ENCODE peak calls at places on chromosome 3, in four cellular contexts. V is stomach, U is neural progenitor cell, H is heart left ventricle. F is an unnamed sample.

GRCh38 chr3:71602256-71602655 is 18.7 kb upstream of the FOXP1 start:
- DNase-seq in V (no peak), U (no peak), H (no peak), F (no peak)

GRCh38 chr3:2837893-2838292 is 272.3 kb downstream of the IL5RA start:
- DNase-seq in V (no peak), U (no peak), H (no peak), F (no peak)

GRCh38 chr3:63304421-63304820 is 26.3 kb downstream of the SYNPR start:
- DNase-seq in H (no peak), V (no peak), U (no peak), F (no peak)

GRCh38 chr3:71152892-71153265 is 430.6 kb downstream of the FOXP1 start:
- DNase-seq in U (no peak), V (peak; percentile 67), H (no peak), F (no peak)

GRCh38 chr3:85337895-85338294 is 379.1 kb downstream of the CADM2 start:
- DNase-seq in H (no peak), V (no peak), U (no peak), F (no peak)

GRCh38 chr3:178350763-178351162 is 185.5 kb upstream of the KCNMB2 start:
- DNase-seq in H (no peak), V (no peak), U (no peak), F (no peak)

GRCh38 chr3:14158370-14158769 is 20.0 kb downstream of the XPC start:
- DNase-seq in H (no peak), V (no peak), U (no peak), F (no peak)

GRCh38 chr3:127772273-127772672 is 50.0 kb downstream of the MGLL start:
- DNase-seq in V (no peak), H (no peak), U (no peak), F (no peak)

GRCh38 chr3:53102601-53103147 is 27.6 kb downstream of the RFT1 start:
- DNase-seq in V (no peak), U (peak; percentile 55), H (no peak), F (no peak)

GRCh38 chr3:24365168-24365567 is 129.5 kb downstream of the THRB start:
- DNase-seq in V (peak; percentile 72), H (peak; percentile 35), U (no peak), F (no peak)

GRCh38 chr3:175149675-175150074 is 290.5 kb downstream of the NAALADL2 start:
- DNase-seq in H (no peak), U (no peak), V (peak; percentile 32), F (no peak)

GRCh38 chr3:141316851-141317250 is 51.5 kb upstream of the ZBTB38 start:
- DNase-seq in H (no peak), V (no peak), U (no peak), F (no peak)

GRCh38 chr3:160837394-160837975 is 81.5 kb downstream of the PPM1L start:
- DNase-seq in V (no peak), H (no peak), U (no peak), F (no peak)

GRCh38 chr3:194042947-194043346 is 93.0 kb upstream of the HES1 start:
- DNase-seq in U (no peak), H (no peak), V (no peak), F (no peak)

GRCh38 chr3:9779721-9780450 is 10.1 kb upstream of the CAMK1 start:
- DNase-seq in V (no peak), U (no peak), H (no peak), F (no peak)

GRCh38 chr3:190384241-190384863 is 3.6 kb upstream of the CLDN16 start:
- DNase-seq in U (peak; percentile 28), H (peak; percentile 13), V (peak; percentile 49), F (no peak)

GRCh38 chr3:101928890-101929289 is 79.6 kb downstream of the NFKBIZ start:
- DNase-seq in H (no peak), U (no peak), V (no peak), F (no peak)

GRCh38 chr3:150170843-150171513 is 200.3 kb upstream of the PFN2 start:
- DNase-seq in U (no peak), V (no peak), H (no peak), F (peak; percentile 69)

GRCh38 chr3:193946945-193947344 is 189.0 kb upstream of the HES1 start:
- DNase-seq in H (no peak), U (no peak), V (no peak), F (no peak)

GRCh38 chr3:49422379-49423248 is at the start of gene AMT:
- DNase-seq in H (peak; percentile 61), V (peak; percentile 57), U (peak; percentile 94), F (no peak)

GRCh38 chr3:40337136-40338108 is 27.9 kb downstream of the EIF1B start:
- DNase-seq in V (no peak), H (no peak), U (no peak), F (no peak)

GRCh38 chr3:62128028-62128427 is 245.3 kb downstream of the FEZF2 start:
- DNase-seq in U (no peak), V (no peak), H (no peak), F (no peak)

GRCh38 chr3:48594431-48595049 is 589 bp downstream of the COL7A1 start:
- DNase-seq in V (no peak), U (peak; percentile 18), H (no peak), F (no peak)

GRCh38 chr3:61682671-61683408 is 121.5 kb downstream of the PTPRG start:
- DNase-seq in H (no peak), U (peak; percentile 36), V (no peak), F (no peak)

GRCh38 chr3:146155022-146155421 is 6.0 kb downstream of the PLOD2 start:
- DNase-seq in H (no peak), U (no peak), V (no peak), F (no peak)

GRCh38 chr3:159854500-159855124 is 134.0 kb upstream of the IL12A start:
- DNase-seq in H (no peak), V (no peak), U (no peak), F (no peak)

GRCh38 chr3:12719984-12720656 is 38.9 kb downstream of the TMEM40 start:
- DNase-seq in H (peak; percentile 82), U (peak; percentile 93), V (peak; percentile 76), F (peak; percentile 36)

GRCh38 chr3:151544164-151544548 is 83.3 kb upstream of the IGSF10 start:
- DNase-seq in U (no peak), H (no peak), V (no peak), F (no peak)

GRCh38 chr3:57120040-57120802 is 44.9 kb downstream of the IL17RD start:
- DNase-seq in V (no peak), U (no peak), H (no peak), F (no peak)

GRCh38 chr3:46923559-46924350 is 46.2 kb downstream of the PTH1R start:
- DNase-seq in U (peak; percentile 69), V (peak; percentile 57), H (no peak), F (no peak)

GRCh38 chr3:71395927-71396695 is 187.4 kb downstream of the FOXP1 start:
- DNase-seq in H (no peak), U (no peak), V (no peak), F (no peak)

GRCh38 chr3:17179381-17180205 is 294.8 kb downstream of the PLCL2 start:
- DNase-seq in U (no peak), V (no peak), H (peak; percentile 30), F (no peak)

GRCh38 chr3:160180581-160181216 is 44.5 kb upstream of the C3orf80 start:
- DNase-seq in H (no peak), V (no peak), U (peak; percentile 14), F (no peak)

GRCh38 chr3:64988188-64988587 is 300.4 kb upstream of the ADAMTS9 start:
- DNase-seq in V (no peak), U (no peak), H (no peak), F (no peak)

GRCh38 chr3:60573494-60573893 is 677.8 kb downstream of the FHIT start:
- DNase-seq in H (no peak), V (no peak), U (peak; percentile 24), F (no peak)

GRCh38 chr3:118809696-118810498 is 224.7 kb downstream of the IGSF11 start:
- DNase-seq in U (no peak), H (no peak), V (no peak), F (no peak)

GRCh38 chr3:191440532-191440931 is 20.4 kb upstream of the PYDC2 start:
- DNase-seq in H (no peak), U (no peak), V (no peak), F (no peak)

GRCh38 chr3:191441687-191442086 is 19.3 kb upstream of the PYDC2 start:
- DNase-seq in U (no peak), H (no peak), V (no peak), F (no peak)

GRCh38 chr3:191444569-191444968 is 16.4 kb upstream of the PYDC2 start:
- DNase-seq in V (no peak), H (no peak), U (no peak), F (no peak)
- H3K27ac ChIP-seq in V (no peak overlapping the region), H (no peak overlapping the region), U (no peak overlapping the region), F (no peak overlapping the region)

GRCh38 chr3:66662894-66663293 is 162.1 kb upstream of the LRIG1 start:
- DNase-seq in U (no peak), H (no peak), V (no peak), F (no peak)

GRCh38 chr3:66667284-66667683 is 166.5 kb upstream of the LRIG1 start:
- DNase-seq in U (no peak), H (no peak), V (no peak), F (no peak)

GRCh38 chr3:66661628-66662027 is 160.8 kb upstream of the LRIG1 start:
- DNase-seq in U (no peak), V (no peak), H (no peak), F (no peak)

GRCh38 chr3:66666362-66666761 is 165.5 kb upstream of the LRIG1 start:
- DNase-seq in V (no peak), H (no peak), U (no peak), F (no peak)

GRCh38 chr3:66665021-66665695 is 164.3 kb upstream of the LRIG1 start:
- DNase-seq in H (no peak), U (no peak), V (no peak), F (no peak)
- H3K27ac ChIP-seq in H (no peak overlapping the region), U (no peak overlapping the region), V (no peak overlapping the region), F (no peak overlapping the region)

GRCh38 chr3:133374706-133375105 is 25.1 kb upstream of the BFSP2 start:
- DNase-seq in H (no peak), U (peak; percentile 65), V (no peak), F (no peak)
- H3K27ac ChIP-seq in H (no peak overlapping the region), U (no peak overlapping the region), V (no peak overlapping the region), F (no peak overlapping the region)

GRCh38 chr3:179733797-179734196 is 81.0 kb downstream of the USP13 start:
- DNase-seq in U (no peak), H (no peak), V (no peak), F (no peak)
- H3K27ac ChIP-seq in U (no peak overlapping the region), H (peak overlapping the region; percentile 8), V (no peak overlapping the region), F (no peak overlapping the region)

GRCh38 chr3:143850877-143851276 is 2.6 kb upstream of the SLC9A9 start:
- DNase-seq in V (no peak), U (no peak), H (no peak), F (no peak)

GRCh38 chr3:143848707-143849106 is 439 bp upstream of the SLC9A9 start:
- DNase-seq in U (no peak), V (no peak), H (no peak), F (no peak)

GRCh38 chr3:143849854-143850549 is 1.7 kb upstream of the SLC9A9 start:
- DNase-seq in U (no peak), V (no peak), H (no peak), F (no peak)

GRCh38 chr3:143851331-143852017 is 3.2 kb upstream of the SLC9A9 start:
- DNase-seq in U (no peak), H (no peak), V (no peak), F (no peak)

GRCh38 chr3:143847787-143848631 is at the start of gene SLC9A9:
- DNase-seq in U (peak; percentile 37), V (peak; percentile 27), H (peak; percentile 13), F (peak; percentile 5)
- H3K27ac ChIP-seq in U (no peak within 1 kb of the TSS), V (peak within 1 kb of the TSS; percentile 70), H (peak within 1 kb of the TSS; percentile 58), F (peak within 1 kb of the TSS; percentile 81)